ENCODE peak calls at places on chromosomes 11 and 22, in nine cellular contexts. M is breast epithelium; D is activated T-helper 1 cell treated with Interleukin-2 at 50 U/mL for 16 hours; B is activated CD4-positive, CD25-positive, alpha-beta regulatory T cell treated with anti-CD3 and anti-CD28 coated beads, Interleukin-2, amount 50 U/mL, for 72 hours; W is NCI-H1092; O is ascending aorta; Q is heart left ventricle; N is AML-193; L is left ventricle myocardium superior. J is an unnamed sample.

GRCh38 chr11:70289582-70289981 is 19.1 kb downstream of the PPFIA1 start:
- DNase-seq in M (no peak), D (no peak), B (no peak), W (no peak), O (no peak), Q (no peak), N (no peak), L (no peak), J (no peak)

GRCh38 chr11:118912742-118913410 is 12.8 kb downstream of the BCL9L start:
- DNase-seq in M (no peak), D (no peak), B (no peak), W (no peak), O (no peak), Q (no peak), N (no peak), L (no peak), J (peak)

GRCh38 chr11:77191823-77192495 is 63.9 kb downstream of the MYO7A start:
- DNase-seq in M (peak), D (peak), B (no peak), W (peak), O (no peak), Q (peak), N (no peak), L (peak), J (no peak)

GRCh38 chr11:93490996-93491618 is 52.1 kb downstream of the SMCO4 start:
- DNase-seq in M (no peak), D (no peak), B (no peak), W (no peak), O (no peak), Q (no peak), N (no peak), L (no peak), J (no peak)

GRCh38 chr11:10288316-10288715 is 5.7 kb downstream of the SBF2 start:
- DNase-seq in M (no peak), D (no peak), B (no peak), W (no peak), O (no peak), Q (no peak), N (no peak), L (no peak), J (no peak)

GRCh38 chr22:30362632-30363281 is 6.0 kb downstream of the CCDC157 start:
- DNase-seq in M (no peak), D (no peak), B (no peak), W (no peak), O (no peak), Q (no peak), N (no peak), L (no peak), J (no peak)

GRCh38 chr11:125431481-125431880 is 64.6 kb downstream of the FEZ1 start:
- DNase-seq in M (no peak), D (no peak), B (no peak), W (no peak), O (no peak), Q (no peak), N (no peak), L (no peak), J (no peak)

GRCh38 chr11:60777572-60777971 is 7.6 kb upstream of the MS4A10 start:
- DNase-seq in M (no peak), D (no peak), B (no peak), W (no peak), O (no peak), Q (no peak), N (no peak), L (peak), J (no peak)

GRCh38 chr11:113991170-113991569 is 16.3 kb downstream of the HTR3A start:
- DNase-seq in M (no peak), D (no peak), B (no peak), W (no peak), O (no peak), Q (no peak), N (peak), L (peak), J (no peak)

GRCh38 chr11:59859695-59860094 is 6.6 kb downstream of the TCN1 start:
- DNase-seq in M (no peak), D (no peak), B (no peak), W (no peak), O (no peak), Q (no peak), N (no peak), L (no peak), J (no peak)

GRCh38 chr22:47014946-47015345 is 252.5 kb downstream of the TBC1D22A start:
- DNase-seq in M (no peak), D (no peak), B (no peak), W (no peak), O (no peak), Q (no peak), N (no peak), L (no peak), J (no peak)

GRCh38 chr22:21100149-21101032 is 54.6 kb downstream of the LRRC74B start:
- DNase-seq in M (no peak), D (no peak), B (no peak), W (no peak), O (no peak), Q (no peak), N (no peak), L (no peak), J (no peak)

GRCh38 chr11:125772834-125773505 is 5.7 kb downstream of the PATE2 start:
- DNase-seq in M (no peak), D (no peak), B (no peak), W (no peak), O (no peak), Q (no peak), N (no peak), L (no peak), J (no peak)

GRCh38 chr11:64801591-64802369 is 1.2 kb downstream of the MAP4K2 start:
- DNase-seq in M (no peak), D (no peak), B (no peak), W (no peak), O (no peak), Q (no peak), N (no peak), L (no peak), J (no peak)

GRCh38 chr22:23063539-23064380 is 6.6 kb upstream of the GNAZ start:
- DNase-seq in M (peak), D (no peak), B (peak), W (no peak), O (no peak), Q (peak), N (no peak), L (no peak), J (no peak)

GRCh38 chr22:27170491-27170890 is 513.1 kb downstream of the MIAT start:
- DNase-seq in M (no peak), D (no peak), B (no peak), W (no peak), O (peak), Q (no peak), N (no peak), L (no peak), J (no peak)

GRCh38 chr11:77351281-77351905 is 49.9 kb upstream of the GDPD4 start:
- DNase-seq in M (no peak), D (no peak), B (no peak), W (no peak), O (no peak), Q (no peak), N (no peak), L (no peak), J (no peak)

GRCh38 chr11:30991376-30991775 is 378.2 kb downstream of the DCDC1 start:
- DNase-seq in M (no peak), D (no peak), B (no peak), W (no peak), O (no peak), Q (no peak), N (no peak), L (no peak), J (no peak)

GRCh38 chr22:39308614-39309363 is 10.6 kb downstream of the RPL3 start:
- DNase-seq in M (no peak), D (no peak), B (no peak), W (no peak), O (peak), Q (peak), N (no peak), L (peak), J (no peak)

GRCh38 chr11:108494182-108494581 is 4.0 kb downstream of the POGLUT3 start:
- DNase-seq in M (no peak), D (no peak), B (no peak), W (peak), O (no peak), Q (no peak), N (no peak), L (no peak), J (no peak)

GRCh38 chr11:113016905-113017304 is 55.7 kb downstream of the NCAM1 start:
- DNase-seq in M (no peak), D (no peak), B (no peak), W (no peak), O (no peak), Q (no peak), N (peak), L (no peak), J (no peak)

GRCh38 chr11:118216621-118217526 is 7.9 kb downstream of the JAML start:
- DNase-seq in M (no peak), D (no peak), B (peak), W (no peak), O (no peak), Q (no peak), N (no peak), L (no peak), J (no peak)

GRCh38 chr11:78424334-78425270 is 7.0 kb upstream of the GAB2 start:
- DNase-seq in M (no peak), D (no peak), B (no peak), W (no peak), O (no peak), Q (no peak), N (peak), L (no peak), J (no peak)

GRCh38 chr11:92249156-92249753 is 24.6 kb downstream of the FAT3 start:
- DNase-seq in M (no peak), D (no peak), B (no peak), W (no peak), O (no peak), Q (no peak), N (no peak), L (no peak), J (no peak)

GRCh38 chr11:113265343-113265742 is 49.0 kb upstream of the TTC12 start:
- DNase-seq in M (no peak), D (no peak), B (no peak), W (no peak), O (no peak), Q (no peak), N (no peak), L (no peak), J (no peak)

GRCh38 chr22:22816171-22816514 is 71.5 kb upstream of the IGLL5 start:
- DNase-seq in M (no peak), D (no peak), B (no peak), W (no peak), O (no peak), Q (no peak), N (no peak), L (no peak), J (no peak)

GRCh38 chr11:117011541-117011908 is 86.7 kb downstream of the SIK3 start:
- DNase-seq in M (no peak), D (no peak), B (no peak), W (no peak), O (no peak), Q (no peak), N (no peak), L (no peak), J (no peak)

GRCh38 chr22:25420925-25421904 is 143.3 kb upstream of the GRK3 start:
- DNase-seq in M (no peak), D (no peak), B (no peak), W (peak), O (no peak), Q (peak), N (no peak), L (no peak), J (no peak)

GRCh38 chr11:936199-936598 is 10.5 kb downstream of the AP2A2 start:
- DNase-seq in M (no peak), D (no peak), B (no peak), W (no peak), O (no peak), Q (no peak), N (no peak), L (no peak), J (no peak)

GRCh38 chr11:15845261-15845660 is 511.1 kb downstream of the SOX6 start:
- DNase-seq in M (no peak), D (no peak), B (no peak), W (peak), O (no peak), Q (no peak), N (no peak), L (no peak), J (no peak)

GRCh38 chr11:65301491-65302329 is 13.0 kb upstream of the CDC42EP2 start:
- DNase-seq in M (no peak), D (no peak), B (no peak), W (no peak), O (no peak), Q (peak), N (no peak), L (peak), J (no peak)

GRCh38 chr11:57146301-57146700 is 35.5 kb upstream of the LRRC55 start:
- DNase-seq in M (no peak), D (no peak), B (no peak), W (no peak), O (no peak), Q (no peak), N (no peak), L (no peak), J (no peak)

J was measured in T-helper 17 cell.